ENCODE peak calls at places on chromosomes 1 and 21, in nine cellular contexts. R is BE2C, G is IMR-90, U is transverse colon, B is tibial nerve, O is endodermal cell, W is kidney epithelial cell, J is GM23338, N is B cell. E is an unnamed sample.

GRCh38 chr1:198267921-198268320 is 111.1 kb downstream of the NEK7 start:
- DNase-seq in R (no peak), G (peak), U (no peak), B (no peak), O (no peak), W (peak), J (no peak), N (no peak), E (no peak)

GRCh38 chr1:47948126-47948525 is 49.1 kb downstream of the TRABD2B start:
- DNase-seq in R (no peak), G (no peak), U (no peak), B (no peak), O (peak), W (no peak), J (peak), N (no peak), E (no peak)

GRCh38 chr1:168531605-168532345 is 12.0 kb downstream of the XCL2 start:
- DNase-seq in R (peak), G (no peak), U (no peak), B (no peak), O (no peak), W (peak), J (no peak), N (no peak), E (no peak)

GRCh38 chr1:189253601-189254350 is 1223.9 kb downstream of the BRINP3 start:
- DNase-seq in R (no peak), G (no peak), U (no peak), B (no peak), O (no peak), W (no peak), J (no peak), N (no peak), E (no peak)

GRCh38 chr1:6330410-6330827 is 63.1 kb downstream of the ACOT7 start:
- DNase-seq in R (no peak), G (peak), U (no peak), B (no peak), O (no peak), W (no peak), J (no peak), N (no peak), E (no peak)

GRCh38 chr1:217153361-217153760 is 430.1 kb upstream of the ESRRG start:
- DNase-seq in R (no peak), G (no peak), U (no peak), B (no peak), O (no peak), W (no peak), J (no peak), N (no peak), E (no peak)

GRCh38 chr1:36669297-36669696 is 186.6 kb upstream of the CSF3R start:
- DNase-seq in R (no peak), G (no peak), U (no peak), B (no peak), O (no peak), W (no peak), J (no peak), N (no peak), E (no peak)

GRCh38 chr1:59279651-59280050 is 17.2 kb upstream of the FGGY start:
- DNase-seq in R (no peak), G (no peak), U (no peak), B (no peak), O (no peak), W (no peak), J (no peak), N (no peak), E (no peak)

GRCh38 chr1:236699366-236699765 is 13.1 kb downstream of the ACTN2 start:
- DNase-seq in R (no peak), G (peak), U (no peak), B (no peak), O (no peak), W (no peak), J (no peak), N (no peak), E (no peak)

GRCh38 chr21:46585191-46585953 is 19.5 kb downstream of the S100B start:
- DNase-seq in R (peak), G (no peak), U (peak), B (no peak), O (no peak), W (no peak), J (no peak), N (no peak), E (no peak)

GRCh38 chr1:209926045-209926444 is 12.0 kb upstream of the SYT14 start:
- DNase-seq in R (peak), G (peak), U (no peak), B (no peak), O (no peak), W (peak), J (no peak), N (no peak), E (no peak)

GRCh38 chr1:56493826-56494225 is 85.5 kb downstream of the PLPP3 start:
- DNase-seq in R (no peak), G (no peak), U (no peak), B (no peak), O (no peak), W (no peak), J (no peak), N (no peak), E (no peak)

GRCh38 chr1:211732276-211732571 is 56.8 kb upstream of the NEK2 start:
- DNase-seq in R (no peak), G (no peak), U (no peak), B (no peak), O (peak), W (no peak), J (no peak), N (no peak), E (no peak)

GRCh38 chr1:182164273-182164672 is 102.8 kb upstream of the ZNF648 start:
- DNase-seq in R (no peak), G (no peak), U (no peak), B (peak), O (no peak), W (no peak), J (no peak), N (no peak), E (no peak)

GRCh38 chr1:154837679-154838171 is 32.4 kb downstream of the KCNN3 start:
- DNase-seq in R (peak), G (no peak), U (peak), B (no peak), O (no peak), W (no peak), J (no peak), N (peak), E (peak)

GRCh38 chr1:226051356-226051755 is 11.2 kb upstream of the H3-3A start:
- DNase-seq in R (no peak), G (no peak), U (no peak), B (no peak), O (no peak), W (no peak), J (no peak), N (no peak), E (no peak)

GRCh38 chr1:203366476-203366875 is 15.6 kb upstream of the FMOD start:
- DNase-seq in R (no peak), G (peak), U (no peak), B (no peak), O (no peak), W (no peak), J (no peak), N (no peak), E (peak)

GRCh38 chr1:184616504-184616903 is 138.2 kb downstream of the EDEM3 start:
- DNase-seq in R (no peak), G (no peak), U (no peak), B (no peak), O (no peak), W (no peak), J (no peak), N (no peak), E (no peak)

GRCh38 chr1:209625791-209626285 is 26.4 kb downstream of the LAMB3 start:
- DNase-seq in R (no peak), G (no peak), U (no peak), B (no peak), O (no peak), W (no peak), J (no peak), N (no peak), E (no peak)

GRCh38 chr1:246748867-246749266 is 24.7 kb downstream of the SCCPDH start:
- DNase-seq in R (peak), G (no peak), U (no peak), B (no peak), O (no peak), W (peak), J (no peak), N (no peak), E (no peak)

GRCh38 chr1:147292635-147293251 is 50.3 kb downstream of the CHD1L start:
- DNase-seq in R (no peak), G (peak), U (no peak), B (no peak), O (no peak), W (peak), J (no peak), N (no peak), E (no peak)

GRCh38 chr1:29698033-29698432 is 461.7 kb downstream of the PTPRU start:
- DNase-seq in R (peak), G (peak), U (no peak), B (no peak), O (peak), W (no peak), J (peak), N (no peak), E (no peak)

GRCh38 chr1:211487672-211488208 is 4.2 kb downstream of the RD3 start:
- DNase-seq in R (no peak), G (no peak), U (peak), B (no peak), O (no peak), W (no peak), J (no peak), N (no peak), E (no peak)

GRCh38 chr1:237386362-237387143 is 344.6 kb downstream of the RYR2 start:
- DNase-seq in R (no peak), G (peak), U (no peak), B (no peak), O (no peak), W (no peak), J (peak), N (no peak), E (peak)

GRCh38 chr1:18934205-18935000 is 22.1 kb downstream of the IFFO2 start:
- DNase-seq in R (no peak), G (no peak), U (no peak), B (no peak), O (no peak), W (no peak), J (no peak), N (no peak), E (no peak)

GRCh38 chr21:46111857-46112730 is 14.2 kb downstream of the COL6A2 start:
- DNase-seq in R (peak), G (no peak), U (peak), B (no peak), O (no peak), W (no peak), J (no peak), N (no peak), E (no peak)

GRCh38 chr1:92965003-92965402 is 3.7 kb upstream of the DIPK1A start:
- DNase-seq in R (no peak), G (no peak), U (no peak), B (no peak), O (no peak), W (no peak), J (no peak), N (no peak), E (no peak)

GRCh38 chr1:201696217-201696761 is 132.7 kb upstream of the IPO9 start:
- DNase-seq in R (peak), G (peak), U (peak), B (peak), O (no peak), W (no peak), J (no peak), N (no peak), E (no peak)

GRCh38 chr1:25647863-25648262 is 31.3 kb downstream of the MAN1C1 start:
- DNase-seq in R (no peak), G (no peak), U (no peak), B (no peak), O (no peak), W (no peak), J (no peak), N (no peak), E (no peak)

GRCh38 chr1:9990944-9991343 is 6.1 kb upstream of the RBP7 start:
- DNase-seq in R (no peak), G (no peak), U (no peak), B (peak), O (no peak), W (no peak), J (no peak), N (no peak), E (peak)

GRCh38 chr1:186482661-186483255 is 21.8 kb upstream of the PDC start:
- DNase-seq in R (peak), G (peak), U (peak), B (peak), O (peak), W (no peak), J (peak), N (peak), E (peak)

GRCh38 chr1:10056599-10056987 is 23.8 kb downstream of the UBE4B start:
- DNase-seq in R (no peak), G (no peak), U (no peak), B (no peak), O (no peak), W (no peak), J (no peak), N (no peak), E (peak)

GRCh38 chr1:191963286-191963685 is 195.0 kb upstream of the RGS18 start:
- DNase-seq in R (no peak), G (peak), U (no peak), B (no peak), O (no peak), W (peak), J (no peak), N (no peak), E (no peak)

GRCh38 chr1:220705782-220706181 is 15.6 kb downstream of the C1orf115 start:
- DNase-seq in R (no peak), G (no peak), U (no peak), B (no peak), O (no peak), W (no peak), J (no peak), N (no peak), E (no peak)

GRCh38 chr1:226233293-226233692 is 9.8 kb downstream of the MIXL1 start:
- DNase-seq in R (no peak), G (no peak), U (peak), B (no peak), O (no peak), W (no peak), J (no peak), N (peak), E (peak)

GRCh38 chr1:175193339-175193950 is 869 bp upstream of the KIAA0040 start:
- DNase-seq in R (no peak), G (no peak), U (no peak), B (no peak), O (no peak), W (no peak), J (peak), N (peak), E (peak)

GRCh38 chr1:17200756-17201155 is 4.2 kb upstream of the PADI1 start:
- DNase-seq in R (no peak), G (no peak), U (no peak), B (no peak), O (peak), W (peak), J (no peak), N (no peak), E (no peak)

GRCh38 chr1:243968413-243968812 is 82.7 kb upstream of the ZBTB18 start:
- DNase-seq in R (no peak), G (peak), U (no peak), B (no peak), O (no peak), W (no peak), J (peak), N (no peak), E (no peak)

GRCh38 chr1:155196893-155197638 is 10.6 kb downstream of the THBS3 start:
- DNase-seq in R (no peak), G (no peak), U (no peak), B (no peak), O (no peak), W (no peak), J (no peak), N (no peak), E (no peak)

GRCh38 chr1:48920741-48921330 is 144.1 kb upstream of the BEND5 start:
- DNase-seq in R (peak), G (no peak), U (no peak), B (no peak), O (no peak), W (no peak), J (no peak), N (no peak), E (no peak)

DNA sequence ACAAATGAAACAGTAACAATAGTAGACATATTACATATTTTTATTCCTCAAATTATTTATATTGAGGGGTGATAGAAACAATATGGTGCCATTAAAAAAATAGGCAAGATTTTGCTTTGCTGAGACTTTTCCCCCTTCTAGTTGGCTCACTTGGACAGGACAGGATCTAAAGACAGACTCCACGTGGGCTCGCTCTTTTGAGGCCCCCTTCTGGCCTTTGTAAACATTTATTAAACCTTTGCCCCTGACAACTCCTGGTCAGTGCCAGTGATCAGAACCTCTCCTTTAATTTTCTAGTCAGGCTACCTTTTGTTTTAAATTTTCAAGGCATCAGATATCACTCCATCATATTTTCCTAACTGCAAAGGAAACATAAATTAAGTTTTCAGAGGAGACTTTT is 49.7 kb upstream of the IFI44L start:
- DNase-seq in R (no peak), G (no peak), U (no peak), B (no peak), O (no peak), W (no peak), J (peak), N (no peak), E (no peak)
- TF ChIP-seq CTCF in R (no peak), G (no peak), U (no peak), B (no peak), O (peak), W (no peak), J (peak), N (no peak), E (no peak)

DNA sequence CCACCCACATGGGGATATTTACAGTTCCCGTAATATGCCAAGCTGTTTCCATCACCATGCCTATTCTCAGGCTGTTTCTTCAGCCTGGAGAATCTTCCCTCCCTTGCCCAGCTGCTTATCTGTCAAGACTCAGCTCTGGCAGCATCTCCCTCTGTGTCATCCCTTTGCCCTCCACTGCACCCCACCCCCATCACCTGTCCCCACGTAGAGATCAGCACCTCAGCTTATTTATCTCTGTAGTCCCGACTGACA is 3.5 kb upstream of the AHCYL1 start:
- DNase-seq in R (no peak), G (no peak), U (no peak), B (no peak), O (no peak), W (no peak), J (no peak), N (no peak), E (no peak)
- TF ChIP-seq CTCF in R (no peak), G (no peak), U (no peak), B (no peak), O (no peak), W (no peak), J (no peak), N (no peak), E (no peak)

GRCh38 chr1:26959270-26959669 is 998 bp downstream of the KDF1 start:
- DNase-seq in R (no peak), G (no peak), U (no peak), B (no peak), O (no peak), W (no peak), J (no peak), N (no peak), E (no peak)

GRCh38 chr1:26960625-26960966 is 328 bp upstream of the KDF1 start:
- DNase-seq in R (no peak), G (no peak), U (no peak), B (no peak), O (no peak), W (no peak), J (no peak), N (no peak), E (no peak)

GRCh38 chr1:26961826-26962225 is 1.6 kb upstream of the KDF1 start:
- DNase-seq in R (no peak), G (peak), U (no peak), B (no peak), O (no peak), W (peak), J (no peak), N (no peak), E (no peak)

GRCh38 chr1:26957306-26957705 is 3.0 kb downstream of the KDF1 start:
- DNase-seq in R (no peak), G (no peak), U (no peak), B (no peak), O (no peak), W (no peak), J (no peak), N (no peak), E (no peak)

DNA sequence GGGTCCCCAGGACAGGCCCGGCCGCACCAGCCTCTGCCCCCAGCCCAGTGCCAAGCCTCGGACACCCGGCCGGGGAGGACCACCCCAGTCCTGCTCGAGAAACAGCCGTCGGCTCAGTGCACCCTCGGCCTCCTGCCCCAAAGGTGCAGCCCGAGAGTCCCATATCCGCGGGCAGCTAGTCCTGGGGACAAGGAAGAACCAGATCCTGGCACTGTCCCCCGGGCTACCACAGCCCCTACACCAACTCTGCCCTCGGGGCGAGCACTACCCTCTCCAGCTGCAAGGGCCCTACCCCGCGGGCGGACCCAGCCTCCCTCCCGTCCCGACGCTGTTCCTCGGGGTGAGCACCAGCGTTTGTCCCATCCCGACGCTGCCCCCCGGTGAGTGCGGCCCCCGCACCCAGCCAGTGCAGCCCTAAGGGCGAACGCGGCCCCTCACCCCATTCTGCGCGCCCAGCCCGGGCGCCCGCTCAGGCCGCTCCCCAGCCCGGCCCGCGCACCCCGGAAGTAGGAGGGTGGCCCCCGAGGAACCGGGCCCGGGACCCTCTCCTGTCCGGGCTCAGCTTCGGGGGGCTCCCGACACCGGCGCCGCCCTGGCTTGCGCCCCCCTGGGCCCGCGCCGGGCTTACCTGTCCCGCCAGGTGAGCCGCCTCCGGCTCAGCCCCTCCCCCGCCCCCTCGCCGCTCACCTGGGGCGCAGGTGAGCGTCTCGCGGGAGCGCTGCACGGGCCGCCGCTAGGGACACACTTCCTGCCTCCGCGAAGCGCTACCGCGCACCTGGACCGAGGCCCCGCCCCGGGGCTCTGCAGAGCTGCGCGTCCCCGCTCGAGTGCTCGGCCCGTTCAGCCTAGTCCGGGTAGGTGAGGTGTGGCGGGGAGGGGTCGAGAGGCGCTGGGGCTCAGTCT is at the start of gene KDF1:
- DNase-seq in R (no peak), G (no peak), U (peak), B (no peak), O (peak), W (no peak), J (peak), N (peak), E (peak)
- TF ChIP-seq CTCF in R (no peak), G (no peak), U (peak), B (no peak), O (peak), W (peak), J (no peak), N (peak), E (no peak)

DNA sequence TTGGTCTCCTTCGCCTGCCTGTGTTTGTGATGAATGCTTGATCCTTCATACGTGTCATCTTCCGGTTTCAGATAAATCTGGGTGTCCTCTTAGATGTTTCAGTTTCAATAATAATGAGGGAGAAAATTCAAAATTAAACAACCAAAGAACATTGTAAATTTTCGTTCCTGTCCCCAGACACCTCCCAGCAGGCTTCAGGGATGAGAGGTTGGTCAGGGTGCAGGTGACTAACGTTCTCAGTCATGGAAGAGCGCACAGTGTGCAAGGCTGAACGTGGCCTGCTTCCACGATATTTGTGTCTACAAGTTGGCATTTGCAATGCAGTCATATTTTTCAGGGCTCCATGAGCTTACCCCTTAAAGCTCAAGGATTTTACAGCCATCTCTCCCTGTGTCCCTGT is 147.1 kb upstream of the ARHGEF16 start:
- DNase-seq in R (no peak), G (no peak), U (no peak), B (no peak), O (no peak), W (no peak), J (no peak), N (no peak), E (no peak)
- TF ChIP-seq CTCF in R (no peak), G (no peak), U (no peak), B (no peak), O (no peak), W (no peak), J (no peak), N (no peak), E (no peak)

GRCh38 chr1:167105150-167105840 is 11.4 kb downstream of the STYXL2 start:
- DNase-seq in R (no peak), G (no peak), U (no peak), B (no peak), O (peak), W (no peak), J (no peak), N (peak), E (no peak)
- TF ChIP-seq CTCF in R (no peak), G (no peak), U (no peak), B (no peak), O (no peak), W (no peak), J (no peak), N (no peak), E (no peak)

E was measured in MM.1S.